ENCODE peak calls at places on chromosome 16, in nine cellular contexts. One of them, this sample, is unnamed.

GRCh38 chr16:70407811-70408274 is 31.1 kb downstream of the ST3GAL2 start:
- DNase-seq in activated CD8-positive, alpha-beta memory T cell treated with anti-CD3 and anti-CD28 coated beads, Interleukin-2, amount 10 ng/mL, durations not matched to agents 7 days and 5 days: no peak
- DNase-seq in C1 segment of cervical spinal cord: no peak
- DNase-seq in LoVo: no peak
- DNase-seq in ACHN: no peak
- DNase-seq in stimulated activated CD4-positive, alpha-beta T cell treated with anti-CD3 and anti-CD28 coated beads, Interleukin-4, amount 100 ng/mL, for 48 hours: no peak
- DNase-seq in lower leg skin: no peak
- DNase-seq in heart left ventricle: no peak
- DNase-seq in AG20443: no peak
- DNase-seq in this sample: no peak

GRCh38 chr16:50702725-50703124 is 9.3 kb downstream of the NOD2 start:
- DNase-seq in activated CD8-positive, alpha-beta memory T cell treated with anti-CD3 and anti-CD28 coated beads, Interleukin-2, amount 10 ng/mL, durations not matched to agents 7 days and 5 days: no peak
- DNase-seq in C1 segment of cervical spinal cord: no peak
- DNase-seq in LoVo: no peak
- DNase-seq in ACHN: no peak
- DNase-seq in stimulated activated CD4-positive, alpha-beta T cell treated with anti-CD3 and anti-CD28 coated beads, Interleukin-4, amount 100 ng/mL, for 48 hours: no peak
- DNase-seq in lower leg skin: no peak
- DNase-seq in heart left ventricle: no peak
- DNase-seq in AG20443: no peak
- DNase-seq in this sample: peak; percentile 66

GRCh38 chr16:66182592-66182991 is 183.9 kb upstream of the CDH5 start:
- DNase-seq in activated CD8-positive, alpha-beta memory T cell treated with anti-CD3 and anti-CD28 coated beads, Interleukin-2, amount 10 ng/mL, durations not matched to agents 7 days and 5 days: no peak
- DNase-seq in C1 segment of cervical spinal cord: no peak
- DNase-seq in LoVo: no peak
- DNase-seq in ACHN: no peak
- DNase-seq in stimulated activated CD4-positive, alpha-beta T cell treated with anti-CD3 and anti-CD28 coated beads, Interleukin-4, amount 100 ng/mL, for 48 hours: no peak
- DNase-seq in lower leg skin: no peak
- DNase-seq in heart left ventricle: no peak
- DNase-seq in AG20443: no peak
- DNase-seq in this sample: no peak

GRCh38 chr16:85335584-85336492 is 223.6 kb upstream of the CIBAR2 start:
- DNase-seq in activated CD8-positive, alpha-beta memory T cell treated with anti-CD3 and anti-CD28 coated beads, Interleukin-2, amount 10 ng/mL, durations not matched to agents 7 days and 5 days: no peak
- DNase-seq in C1 segment of cervical spinal cord: no peak
- DNase-seq in LoVo: no peak
- DNase-seq in ACHN: no peak
- DNase-seq in stimulated activated CD4-positive, alpha-beta T cell treated with anti-CD3 and anti-CD28 coated beads, Interleukin-4, amount 100 ng/mL, for 48 hours: no peak
- DNase-seq in lower leg skin: no peak
- DNase-seq in heart left ventricle: no peak
- DNase-seq in AG20443: peak; percentile 33
- DNase-seq in this sample: no peak

GRCh38 chr16:27495191-27495590 is 54.5 kb downstream of the GTF3C1 start:
- DNase-seq in activated CD8-positive, alpha-beta memory T cell treated with anti-CD3 and anti-CD28 coated beads, Interleukin-2, amount 10 ng/mL, durations not matched to agents 7 days and 5 days: no peak
- DNase-seq in C1 segment of cervical spinal cord: no peak
- DNase-seq in LoVo: no peak
- DNase-seq in ACHN: no peak
- DNase-seq in stimulated activated CD4-positive, alpha-beta T cell treated with anti-CD3 and anti-CD28 coated beads, Interleukin-4, amount 100 ng/mL, for 48 hours: no peak
- DNase-seq in lower leg skin: no peak
- DNase-seq in heart left ventricle: no peak
- DNase-seq in AG20443: peak; percentile 67
- DNase-seq in this sample: no peak

GRCh38 chr16:86984975-86985655 is 332.1 kb downstream of the C16orf95 start:
- DNase-seq in activated CD8-positive, alpha-beta memory T cell treated with anti-CD3 and anti-CD28 coated beads, Interleukin-2, amount 10 ng/mL, durations not matched to agents 7 days and 5 days: no peak
- DNase-seq in C1 segment of cervical spinal cord: no peak
- DNase-seq in LoVo: no peak
- DNase-seq in ACHN: no peak
- DNase-seq in stimulated activated CD4-positive, alpha-beta T cell treated with anti-CD3 and anti-CD28 coated beads, Interleukin-4, amount 100 ng/mL, for 48 hours: no peak
- DNase-seq in lower leg skin: no peak
- DNase-seq in heart left ventricle: peak; percentile 76
- DNase-seq in AG20443: peak; percentile 49
- DNase-seq in this sample: no peak

GRCh38 chr16:87628940-87629339 is 26.6 kb downstream of the JPH3 start:
- DNase-seq in activated CD8-positive, alpha-beta memory T cell treated with anti-CD3 and anti-CD28 coated beads, Interleukin-2, amount 10 ng/mL, durations not matched to agents 7 days and 5 days: no peak
- DNase-seq in C1 segment of cervical spinal cord: no peak
- DNase-seq in LoVo: no peak
- DNase-seq in ACHN: peak; percentile 73
- DNase-seq in stimulated activated CD4-positive, alpha-beta T cell treated with anti-CD3 and anti-CD28 coated beads, Interleukin-4, amount 100 ng/mL, for 48 hours: no peak
- DNase-seq in lower leg skin: no peak
- DNase-seq in heart left ventricle: no peak
- DNase-seq in AG20443: peak; percentile 86
- DNase-seq in this sample: no peak

GRCh38 chr16:82735696-82736095 is 108.9 kb downstream of the CDH13 start:
- DNase-seq in activated CD8-positive, alpha-beta memory T cell treated with anti-CD3 and anti-CD28 coated beads, Interleukin-2, amount 10 ng/mL, durations not matched to agents 7 days and 5 days: no peak
- DNase-seq in C1 segment of cervical spinal cord: no peak
- DNase-seq in LoVo: no peak
- DNase-seq in ACHN: no peak
- DNase-seq in stimulated activated CD4-positive, alpha-beta T cell treated with anti-CD3 and anti-CD28 coated beads, Interleukin-4, amount 100 ng/mL, for 48 hours: no peak
- DNase-seq in lower leg skin: no peak
- DNase-seq in heart left ventricle: peak; percentile 28
- DNase-seq in AG20443: no peak
- DNase-seq in this sample: no peak

GRCh38 chr16:4217246-4218131 is 24.4 kb downstream of the SRL start:
- DNase-seq in activated CD8-positive, alpha-beta memory T cell treated with anti-CD3 and anti-CD28 coated beads, Interleukin-2, amount 10 ng/mL, durations not matched to agents 7 days and 5 days: no peak
- DNase-seq in C1 segment of cervical spinal cord: no peak
- DNase-seq in LoVo: no peak
- DNase-seq in ACHN: no peak
- DNase-seq in stimulated activated CD4-positive, alpha-beta T cell treated with anti-CD3 and anti-CD28 coated beads, Interleukin-4, amount 100 ng/mL, for 48 hours: no peak
- DNase-seq in lower leg skin: no peak
- DNase-seq in heart left ventricle: peak; percentile 70
- DNase-seq in AG20443: no peak
- DNase-seq in this sample: no peak

GRCh38 chr16:23508589-23509440 is 1.5 kb downstream of the GGA2 start:
- DNase-seq in activated CD8-positive, alpha-beta memory T cell treated with anti-CD3 and anti-CD28 coated beads, Interleukin-2, amount 10 ng/mL, durations not matched to agents 7 days and 5 days: no peak
- DNase-seq in C1 segment of cervical spinal cord: peak; percentile 3
- DNase-seq in LoVo: no peak
- DNase-seq in ACHN: no peak
- DNase-seq in stimulated activated CD4-positive, alpha-beta T cell treated with anti-CD3 and anti-CD28 coated beads, Interleukin-4, amount 100 ng/mL, for 48 hours: no peak
- DNase-seq in lower leg skin: no peak
- DNase-seq in heart left ventricle: no peak
- DNase-seq in AG20443: no peak
- DNase-seq in this sample: no peak

GRCh38 chr16:87918314-87918713 is 18.0 kb downstream of the CA5A start:
- DNase-seq in activated CD8-positive, alpha-beta memory T cell treated with anti-CD3 and anti-CD28 coated beads, Interleukin-2, amount 10 ng/mL, durations not matched to agents 7 days and 5 days: no peak
- DNase-seq in C1 segment of cervical spinal cord: no peak
- DNase-seq in LoVo: no peak
- DNase-seq in ACHN: no peak
- DNase-seq in stimulated activated CD4-positive, alpha-beta T cell treated with anti-CD3 and anti-CD28 coated beads, Interleukin-4, amount 100 ng/mL, for 48 hours: no peak
- DNase-seq in lower leg skin: peak; percentile 48
- DNase-seq in heart left ventricle: no peak
- DNase-seq in AG20443: peak; percentile 59
- DNase-seq in this sample: peak; percentile 91

GRCh38 chr16:25897677-25898076 is 205.9 kb downstream of the HS3ST4 start:
- DNase-seq in activated CD8-positive, alpha-beta memory T cell treated with anti-CD3 and anti-CD28 coated beads, Interleukin-2, amount 10 ng/mL, durations not matched to agents 7 days and 5 days: no peak
- DNase-seq in C1 segment of cervical spinal cord: no peak
- DNase-seq in LoVo: no peak
- DNase-seq in ACHN: no peak
- DNase-seq in stimulated activated CD4-positive, alpha-beta T cell treated with anti-CD3 and anti-CD28 coated beads, Interleukin-4, amount 100 ng/mL, for 48 hours: no peak
- DNase-seq in lower leg skin: no peak
- DNase-seq in heart left ventricle: no peak
- DNase-seq in AG20443: no peak
- DNase-seq in this sample: no peak

GRCh38 chr16:56667581-56668571 is at the start of gene MT1G:
- DNase-seq in activated CD8-positive, alpha-beta memory T cell treated with anti-CD3 and anti-CD28 coated beads, Interleukin-2, amount 10 ng/mL, durations not matched to agents 7 days and 5 days: no peak
- DNase-seq in C1 segment of cervical spinal cord: no peak
- DNase-seq in LoVo: no peak
- DNase-seq in ACHN: no peak
- DNase-seq in stimulated activated CD4-positive, alpha-beta T cell treated with anti-CD3 and anti-CD28 coated beads, Interleukin-4, amount 100 ng/mL, for 48 hours: no peak
- DNase-seq in lower leg skin: no peak
- DNase-seq in heart left ventricle: peak; percentile 50
- DNase-seq in AG20443: peak; percentile 46
- DNase-seq in this sample: no peak

GRCh38 chr16:88634994-88635670 is 3.2 kb upstream of the IL17C start:
- DNase-seq in activated CD8-positive, alpha-beta memory T cell treated with anti-CD3 and anti-CD28 coated beads, Interleukin-2, amount 10 ng/mL, durations not matched to agents 7 days and 5 days: no peak
- DNase-seq in C1 segment of cervical spinal cord: no peak
- DNase-seq in LoVo: no peak
- DNase-seq in ACHN: peak; percentile 50
- DNase-seq in stimulated activated CD4-positive, alpha-beta T cell treated with anti-CD3 and anti-CD28 coated beads, Interleukin-4, amount 100 ng/mL, for 48 hours: no peak
- DNase-seq in lower leg skin: no peak
- DNase-seq in heart left ventricle: no peak
- DNase-seq in AG20443: peak; percentile 28
- DNase-seq in this sample: no peak

GRCh38 chr16:88014954-88015805 is 63.9 kb downstream of the BANP start:
- DNase-seq in activated CD8-positive, alpha-beta memory T cell treated with anti-CD3 and anti-CD28 coated beads, Interleukin-2, amount 10 ng/mL, durations not matched to agents 7 days and 5 days: no peak
- DNase-seq in C1 segment of cervical spinal cord: no peak
- DNase-seq in LoVo: no peak
- DNase-seq in ACHN: no peak
- DNase-seq in stimulated activated CD4-positive, alpha-beta T cell treated with anti-CD3 and anti-CD28 coated beads, Interleukin-4, amount 100 ng/mL, for 48 hours: no peak
- DNase-seq in lower leg skin: no peak
- DNase-seq in heart left ventricle: no peak
- DNase-seq in AG20443: no peak
- DNase-seq in this sample: no peak

GRCh38 chr16:67120025-67120424 is 10.3 kb downstream of the PHAF1 start:
- DNase-seq in activated CD8-positive, alpha-beta memory T cell treated with anti-CD3 and anti-CD28 coated beads, Interleukin-2, amount 10 ng/mL, durations not matched to agents 7 days and 5 days: no peak
- DNase-seq in C1 segment of cervical spinal cord: no peak
- DNase-seq in LoVo: no peak
- DNase-seq in ACHN: no peak
- DNase-seq in stimulated activated CD4-positive, alpha-beta T cell treated with anti-CD3 and anti-CD28 coated beads, Interleukin-4, amount 100 ng/mL, for 48 hours: no peak
- DNase-seq in lower leg skin: no peak
- DNase-seq in heart left ventricle: no peak
- DNase-seq in AG20443: no peak
- DNase-seq in this sample: no peak

GRCh38 chr16:69057400-69058378 is 47.8 kb upstream of the HAS3 start:
- DNase-seq in activated CD8-positive, alpha-beta memory T cell treated with anti-CD3 and anti-CD28 coated beads, Interleukin-2, amount 10 ng/mL, durations not matched to agents 7 days and 5 days: no peak
- DNase-seq in C1 segment of cervical spinal cord: no peak
- DNase-seq in LoVo: no peak
- DNase-seq in ACHN: peak; percentile 97
- DNase-seq in stimulated activated CD4-positive, alpha-beta T cell treated with anti-CD3 and anti-CD28 coated beads, Interleukin-4, amount 100 ng/mL, for 48 hours: no peak
- DNase-seq in lower leg skin: peak; percentile 67
- DNase-seq in heart left ventricle: no peak
- DNase-seq in AG20443: peak; percentile 89
- DNase-seq in this sample: peak; percentile 35

This sample was measured in gastrocnemius medialis.